ENCODE peak calls at places on chromosomes 16 and 17, in four cellular contexts. One of them, this sample, is unnamed. For H3K4me1 and H3K27me3, the result is how much of the 10 kb centered on the place peaks cover.

GRCh38 chr16:35598696-35599332 is 2139.4 kb downstream of the TP53TG3F start:
- DNase-seq in esophagus muscularis mucosa: peak
- DNase-seq in thyroid gland: no peak
- DNase-seq in lower lobe of right lung: no peak
- DNase-seq in this sample: no peak

GRCh38 chr17:61837175-61838051 is 25.9 kb downstream of the BRIP1 start:
- DNase-seq in lower lobe of right lung: peak
- DNase-seq in esophagus muscularis mucosa: no peak
- DNase-seq in thyroid gland: peak
- DNase-seq in this sample: peak

GRCh38 chr16:88649924-88650748 is 717 bp downstream of the CYBA start:
- DNase-seq in esophagus muscularis mucosa: no peak
- DNase-seq in lower lobe of right lung: peak
- DNase-seq in thyroid gland: peak
- DNase-seq in this sample: no peak

GRCh38 chr17:16930571-16931317 is 41.2 kb downstream of the TNFRSF13B start:
- DNase-seq in thyroid gland: no peak
- DNase-seq in lower lobe of right lung: no peak
- DNase-seq in esophagus muscularis mucosa: no peak
- DNase-seq in this sample: no peak

GRCh38 chr16:83574388-83574787 is 233.4 kb upstream of the HSBP1 start:
- DNase-seq in esophagus muscularis mucosa: no peak
- DNase-seq in thyroid gland: no peak
- DNase-seq in lower lobe of right lung: no peak
- DNase-seq in this sample: no peak

GRCh38 chr16:30445408-30446202 is at the start of gene SEPHS2:
- DNase-seq in lower lobe of right lung: peak
- DNase-seq in thyroid gland: peak
- DNase-seq in esophagus muscularis mucosa: peak
- DNase-seq in this sample: peak

GRCh38 chr17:42276609-42277341 is 584 bp upstream of the STAT5B start:
- DNase-seq in thyroid gland: peak
- DNase-seq in esophagus muscularis mucosa: no peak
- DNase-seq in lower lobe of right lung: peak
- DNase-seq in this sample: no peak

GRCh38 chr16:27088216-27088615 is 21.5 kb downstream of the C16orf82 start:
- DNase-seq in esophagus muscularis mucosa: no peak
- DNase-seq in lower lobe of right lung: no peak
- DNase-seq in thyroid gland: no peak
- DNase-seq in this sample: no peak

GRCh38 chr16:87465306-87465705 is 27.5 kb downstream of the ZCCHC14 start:
- DNase-seq in esophagus muscularis mucosa: peak
- DNase-seq in lower lobe of right lung: peak
- DNase-seq in thyroid gland: peak
- DNase-seq in this sample: peak

GRCh38 chr17:68981288-68981687 is 26.1 kb upstream of the ABCA8 start:
- DNase-seq in thyroid gland: peak
- DNase-seq in esophagus muscularis mucosa: no peak
- DNase-seq in lower lobe of right lung: no peak
- DNase-seq in this sample: no peak

GRCh38 chr16:84916850-84917249 is 94.5 kb downstream of the ZDHHC7 start:
- DNase-seq in esophagus muscularis mucosa: no peak
- DNase-seq in lower lobe of right lung: no peak
- DNase-seq in thyroid gland: no peak
- DNase-seq in this sample: no peak

GRCh38 chr17:7336240-7337175 is at the start of gene ACAP1:
- DNase-seq in esophagus muscularis mucosa: no peak
- DNase-seq in lower lobe of right lung: peak
- DNase-seq in thyroid gland: no peak
- DNase-seq in this sample: no peak

GRCh38 chr17:4345569-4345968 is 20.9 kb downstream of the UBE2G1 start:
- DNase-seq in lower lobe of right lung: no peak
- DNase-seq in esophagus muscularis mucosa: no peak
- DNase-seq in thyroid gland: no peak
- DNase-seq in this sample: no peak

GRCh38 chr17:33014751-33015150 is 23.1 kb downstream of the SPACA3 start:
- DNase-seq in thyroid gland: no peak
- DNase-seq in lower lobe of right lung: no peak
- DNase-seq in esophagus muscularis mucosa: no peak
- DNase-seq in this sample: no peak

GRCh38 chr17:57406131-57406980 is 150.0 kb downstream of the MSI2 start:
- DNase-seq in lower lobe of right lung: no peak
- DNase-seq in esophagus muscularis mucosa: no peak
- DNase-seq in thyroid gland: peak
- DNase-seq in this sample: peak

GRCh38 chr17:34556384-34556783 is 23.0 kb upstream of the TMEM132E start:
- DNase-seq in lower lobe of right lung: no peak
- DNase-seq in esophagus muscularis mucosa: no peak
- DNase-seq in thyroid gland: no peak
- DNase-seq in this sample: no peak

GRCh38 chr17:55777471-55777971 is 26.7 kb downstream of the PCTP start:
- DNase-seq in thyroid gland: no peak
- DNase-seq in esophagus muscularis mucosa: no peak
- DNase-seq in lower lobe of right lung: no peak
- DNase-seq in this sample: no peak
- H3K27ac ChIP-seq in thyroid gland: no peak
- H3K27ac ChIP-seq in esophagus muscularis mucosa: no peak
- H3K27ac ChIP-seq in lower lobe of right lung: no peak
- H3K27ac ChIP-seq in this sample: no peak

DNA sequence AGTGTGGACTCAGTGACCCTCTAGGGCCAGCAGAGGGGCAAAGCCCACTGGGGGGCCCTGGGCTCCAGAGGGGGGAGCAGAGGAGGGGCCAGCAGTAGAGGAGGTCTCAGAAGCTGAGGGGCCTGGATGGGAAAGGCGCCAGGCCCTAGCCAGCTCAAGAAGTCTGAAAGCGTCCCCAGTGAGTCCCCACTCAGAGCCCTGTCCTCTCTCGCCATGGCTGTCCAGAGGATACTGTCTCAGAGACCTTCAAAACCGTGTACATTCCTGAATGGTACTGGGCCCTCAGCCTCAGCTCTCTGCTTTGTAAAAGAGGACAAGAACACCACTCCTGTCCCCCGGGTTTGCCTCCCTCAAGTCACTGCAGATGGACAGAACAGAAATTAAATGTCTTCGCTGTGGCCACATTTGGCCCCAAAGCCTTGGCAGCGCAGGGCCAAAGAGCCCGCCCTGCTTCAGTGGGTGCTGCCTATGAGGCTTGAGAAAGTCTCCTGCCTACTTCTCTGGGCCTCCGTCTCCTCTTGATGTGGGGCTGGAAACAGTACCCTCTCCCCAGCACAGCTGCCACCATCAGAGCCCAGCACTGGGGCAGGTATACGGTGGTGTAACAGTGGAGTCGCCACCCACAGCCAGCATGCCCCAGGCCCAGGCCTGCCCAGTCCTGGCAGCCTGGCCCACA is 3.6 kb upstream of the TPPP3 start:
- DNase-seq in esophagus muscularis mucosa: no peak
- DNase-seq in thyroid gland: no peak
- DNase-seq in lower lobe of right lung: no peak
- DNase-seq in this sample: no peak
- H3K4me1 ChIP-seq in esophagus muscularis mucosa: half or more
- H3K4me1 ChIP-seq in thyroid gland: under half
- H3K4me1 ChIP-seq in lower lobe of right lung: half or more
- H3K4me1 ChIP-seq in this sample: under half

GRCh38 chr16:2854700-2855309 is 3.2 kb downstream of the PRSS22 start:
- DNase-seq in lower lobe of right lung: no peak
- DNase-seq in esophagus muscularis mucosa: no peak
- DNase-seq in thyroid gland: no peak
- DNase-seq in this sample: no peak

GRCh38 chr16:2856686-2857450 is 1.1 kb downstream of the PRSS22 start:
- DNase-seq in esophagus muscularis mucosa: no peak
- DNase-seq in thyroid gland: no peak
- DNase-seq in lower lobe of right lung: no peak
- DNase-seq in this sample: no peak

GRCh38 chr16:2855536-2855935 is 2.4 kb downstream of the PRSS22 start:
- DNase-seq in lower lobe of right lung: no peak
- DNase-seq in thyroid gland: no peak
- DNase-seq in esophagus muscularis mucosa: no peak
- DNase-seq in this sample: no peak

GRCh38 chr16:2857451-2858244 is at the start of gene PRSS22:
- DNase-seq in lower lobe of right lung: peak
- DNase-seq in thyroid gland: peak
- DNase-seq in esophagus muscularis mucosa: no peak
- DNase-seq in this sample: peak

GRCh38 chr16:2856061-2856670 is 1.8 kb downstream of the PRSS22 start:
- DNase-seq in thyroid gland: no peak
- DNase-seq in lower lobe of right lung: no peak
- DNase-seq in esophagus muscularis mucosa: no peak
- DNase-seq in this sample: no peak
- H3K27me3 ChIP-seq in thyroid gland: under half
- H3K27me3 ChIP-seq in lower lobe of right lung: under half
- H3K27me3 ChIP-seq in esophagus muscularis mucosa: under half
- H3K27me3 ChIP-seq in this sample: under half

DNA sequence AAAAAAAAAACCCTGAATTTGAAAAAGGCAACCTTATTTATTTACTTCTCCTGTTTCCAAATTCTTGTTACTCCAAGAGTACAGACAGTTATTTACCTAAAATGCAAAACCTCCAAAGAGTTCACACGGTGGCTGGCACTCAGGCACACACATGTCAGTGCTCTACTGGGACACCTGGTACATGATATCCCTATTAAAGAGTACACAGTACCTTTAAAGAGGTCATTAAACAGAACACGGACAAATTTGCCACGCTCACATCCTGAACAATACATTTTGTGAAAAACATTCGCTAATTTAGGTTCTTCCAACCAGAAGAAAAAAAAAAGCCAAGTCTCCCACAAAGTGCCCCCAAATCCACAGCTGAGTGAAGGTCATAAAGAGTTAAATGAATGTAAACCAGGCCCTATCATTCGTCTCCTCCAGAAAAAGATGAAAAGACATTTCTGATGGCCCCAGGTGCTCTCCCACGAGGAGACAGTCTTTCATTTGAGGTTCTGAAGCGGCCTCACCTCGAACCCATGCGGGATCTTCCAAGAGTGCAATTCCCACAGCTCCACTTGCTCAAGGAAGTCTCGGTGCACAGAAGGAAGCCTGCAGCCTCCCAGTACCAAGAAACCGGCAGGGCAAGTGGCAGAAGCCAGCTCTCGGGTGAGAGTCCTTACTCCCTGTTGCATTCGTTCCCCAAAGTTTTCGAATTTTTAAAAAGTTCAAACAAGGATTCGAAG is 993 bp downstream of the ERN1 start:
- DNase-seq in thyroid gland: peak
- DNase-seq in esophagus muscularis mucosa: no peak
- DNase-seq in lower lobe of right lung: peak
- DNase-seq in this sample: peak
- H3K27ac ChIP-seq in thyroid gland: peak
- H3K27ac ChIP-seq in esophagus muscularis mucosa: peak
- H3K27ac ChIP-seq in lower lobe of right lung: peak
- H3K27ac ChIP-seq in this sample: peak

GRCh38 chr17:31566247-31566991 is 174.9 kb downstream of the RAB11FIP4 start:
- DNase-seq in thyroid gland: no peak
- DNase-seq in esophagus muscularis mucosa: no peak
- DNase-seq in lower lobe of right lung: no peak
- DNase-seq in this sample: peak
- H3K4me1 ChIP-seq in thyroid gland: under half
- H3K4me1 ChIP-seq in esophagus muscularis mucosa: half or more
- H3K4me1 ChIP-seq in lower lobe of right lung: half or more
- H3K4me1 ChIP-seq in this sample: under half

DNA sequence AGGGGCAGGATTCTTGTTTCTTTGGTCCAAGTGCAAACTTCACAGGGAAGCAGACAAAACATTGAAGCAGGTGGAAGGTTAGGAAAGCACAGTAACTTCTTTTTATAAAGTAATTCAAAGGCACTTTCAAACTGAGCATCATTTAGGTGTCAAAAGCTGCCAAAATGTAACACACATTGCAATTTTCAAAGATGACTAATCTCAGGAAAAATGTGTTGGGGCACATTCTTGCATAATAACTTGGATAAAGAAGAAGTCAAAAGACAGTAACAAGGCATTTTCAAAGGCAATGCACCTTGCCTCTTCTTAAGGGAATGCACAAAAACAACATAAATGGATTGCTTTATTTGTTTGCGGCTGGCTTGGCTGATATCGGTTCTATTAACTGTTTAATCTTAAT is 3.6 kb downstream of the KCNJ2 start:
- DNase-seq in lower lobe of right lung: no peak
- DNase-seq in esophagus muscularis mucosa: no peak
- DNase-seq in thyroid gland: no peak
- DNase-seq in this sample: no peak
- H3K27me3 ChIP-seq in lower lobe of right lung: under half
- H3K27me3 ChIP-seq in esophagus muscularis mucosa: under half
- H3K27me3 ChIP-seq in thyroid gland: under half
- H3K27me3 ChIP-seq in this sample: under half

This sample was measured in prostate gland.